ENCODE peak calls at places on chromosomes 3 and 15, in five cellular contexts. One of them, this sample, is unnamed.

GRCh38 chr3:139312416-139312815 is 31.4 kb upstream of the MRPS22 start:
- DNase-seq in dorsolateral prefrontal cortex: no peak
- DNase-seq in GM19239: no peak
- DNase-seq in stimulated activated CD8-positive, alpha-beta memory T cell treated with anti-CD3 and anti-CD28 coated beads, Interleukin-15, amount 100 ng/mL, for 4 hours: no peak
- DNase-seq in RWPE1: no peak
- DNase-seq in this sample: no peak

GRCh38 chr3:146546366-146546965 is 2.1 kb upstream of the PLSCR1 start:
- DNase-seq in RWPE1: no peak
- DNase-seq in GM19239: no peak
- DNase-seq in dorsolateral prefrontal cortex: no peak
- DNase-seq in stimulated activated CD8-positive, alpha-beta memory T cell treated with anti-CD3 and anti-CD28 coated beads, Interleukin-15, amount 100 ng/mL, for 4 hours: no peak
- DNase-seq in this sample: no peak

GRCh38 chr15:63048986-63049665 is 6.6 kb downstream of the TPM1 start:
- DNase-seq in dorsolateral prefrontal cortex: peak
- DNase-seq in stimulated activated CD8-positive, alpha-beta memory T cell treated with anti-CD3 and anti-CD28 coated beads, Interleukin-15, amount 100 ng/mL, for 4 hours: peak
- DNase-seq in RWPE1: peak
- DNase-seq in GM19239: no peak
- DNase-seq in this sample: no peak

GRCh38 chr3:166420071-166420470 is 582.8 kb upstream of the BCHE start:
- DNase-seq in dorsolateral prefrontal cortex: no peak
- DNase-seq in GM19239: no peak
- DNase-seq in stimulated activated CD8-positive, alpha-beta memory T cell treated with anti-CD3 and anti-CD28 coated beads, Interleukin-15, amount 100 ng/mL, for 4 hours: no peak
- DNase-seq in RWPE1: no peak
- DNase-seq in this sample: no peak

GRCh38 chr15:75620043-75620775 is 5.3 kb downstream of the SNUPN start:
- DNase-seq in GM19239: no peak
- DNase-seq in RWPE1: no peak
- DNase-seq in dorsolateral prefrontal cortex: no peak
- DNase-seq in stimulated activated CD8-positive, alpha-beta memory T cell treated with anti-CD3 and anti-CD28 coated beads, Interleukin-15, amount 100 ng/mL, for 4 hours: no peak
- DNase-seq in this sample: no peak

GRCh38 chr3:172517859-172518466 is 5.3 kb downstream of the TNFSF10 start:
- DNase-seq in RWPE1: no peak
- DNase-seq in stimulated activated CD8-positive, alpha-beta memory T cell treated with anti-CD3 and anti-CD28 coated beads, Interleukin-15, amount 100 ng/mL, for 4 hours: peak
- DNase-seq in dorsolateral prefrontal cortex: no peak
- DNase-seq in GM19239: no peak
- DNase-seq in this sample: no peak

GRCh38 chr3:141241248-141242034 is 9.8 kb downstream of the PXYLP1 start:
- DNase-seq in dorsolateral prefrontal cortex: peak
- DNase-seq in stimulated activated CD8-positive, alpha-beta memory T cell treated with anti-CD3 and anti-CD28 coated beads, Interleukin-15, amount 100 ng/mL, for 4 hours: no peak
- DNase-seq in RWPE1: no peak
- DNase-seq in GM19239: no peak
- DNase-seq in this sample: no peak

GRCh38 chr3:47296562-47297302 is 14.0 kb downstream of the KLHL18 start:
- DNase-seq in GM19239: no peak
- DNase-seq in RWPE1: no peak
- DNase-seq in stimulated activated CD8-positive, alpha-beta memory T cell treated with anti-CD3 and anti-CD28 coated beads, Interleukin-15, amount 100 ng/mL, for 4 hours: no peak
- DNase-seq in dorsolateral prefrontal cortex: no peak
- DNase-seq in this sample: no peak

GRCh38 chr3:24235121-24235520 is 259.5 kb downstream of the THRB start:
- DNase-seq in dorsolateral prefrontal cortex: no peak
- DNase-seq in stimulated activated CD8-positive, alpha-beta memory T cell treated with anti-CD3 and anti-CD28 coated beads, Interleukin-15, amount 100 ng/mL, for 4 hours: no peak
- DNase-seq in GM19239: no peak
- DNase-seq in RWPE1: peak
- DNase-seq in this sample: no peak